ENCODE peak calls at places on chromosomes 3 and 15, in four cellular contexts. B is left ventricle myocardium inferior, E is H7, W is progenitor cell of endocrine pancreas. F is an unnamed sample.

GRCh38 chr15:40155270-40155910 is 5.5 kb upstream of the BUB1B start:
- DNase-seq in E (peak), W (no peak), B (no peak), F (no peak)

GRCh38 chr3:30141178-30141581 is 465.2 kb upstream of the TGFBR2 start:
- DNase-seq in B (no peak), E (no peak), W (no peak), F (no peak)

GRCh38 chr3:124628865-124629264 is 101.4 kb upstream of the UMPS start:
- DNase-seq in E (no peak), W (no peak), B (no peak), F (no peak)

GRCh38 chr3:104316118-104316517 is 1050.6 kb upstream of the ALCAM start:
- DNase-seq in W (no peak), B (no peak), E (no peak), F (no peak)

GRCh38 chr3:52190294-52190841 is 7.6 kb upstream of the ALAS1 start:
- DNase-seq in W (no peak), E (peak), B (peak), F (peak)

GRCh38 chr15:74424901-74425528 is 8.7 kb downstream of the SEMA7A start:
- DNase-seq in B (no peak), E (no peak), W (no peak), F (no peak)

GRCh38 chr3:59313365-59313764 is 263.5 kb upstream of the CFAP20DC start:
- DNase-seq in B (peak), E (peak), W (no peak), F (peak)

GRCh38 chr3:138935864-138936762 is 10.8 kb downstream of the FOXL2 start:
- DNase-seq in W (peak), B (peak), E (peak), F (peak)

GRCh38 chr3:175338775-175339535 is 479.8 kb downstream of the NAALADL2 start:
- DNase-seq in W (no peak), E (no peak), B (no peak), F (peak)

GRCh38 chr15:96893159-96893906 is 562.8 kb downstream of the NR2F2 start:
- DNase-seq in B (no peak), W (no peak), E (peak), F (peak)

GRCh38 chr3:71956716-71957115 is 171.8 kb upstream of the PROK2 start:
- DNase-seq in W (no peak), E (peak), B (no peak), F (no peak)

GRCh38 chr15:65306551-65306950 is 2.1 kb downstream of the RNU5B-1 start:
- DNase-seq in B (no peak), W (no peak), E (no peak), F (no peak)

GRCh38 chr15:53918180-53919079 is 59.8 kb upstream of the UNC13C start:
- DNase-seq in E (peak), B (no peak), W (no peak), F (no peak)

GRCh38 chr15:50744601-50745000 is 20.9 kb downstream of the SPPL2A start:
- DNase-seq in E (no peak), W (no peak), B (no peak), F (no peak)

GRCh38 chr3:171699611-171700010 is 110.7 kb downstream of the PLD1 start:
- DNase-seq in E (no peak), W (no peak), B (no peak), F (no peak)

GRCh38 chr15:74892313-74892712 is 2.5 kb downstream of the MPI start:
- DNase-seq in B (no peak), W (no peak), E (no peak), F (no peak)

GRCh38 chr15:58573270-58573669 is 141.5 kb downstream of the LIPC start:
- DNase-seq in W (no peak), E (no peak), B (no peak), F (no peak)

GRCh38 chr15:77858677-77859490 is 218.6 kb downstream of the TBC1D2B start:
- DNase-seq in B (no peak), W (no peak), E (no peak), F (no peak)

GRCh38 chr3:156580986-156581385 is 26.1 kb upstream of the SSR3 start:
- DNase-seq in E (no peak), B (no peak), W (no peak), F (no peak)

GRCh38 chr3:35932995-35933394 is 293.7 kb downstream of the ARPP21 start:
- DNase-seq in E (no peak), W (no peak), B (no peak), F (peak)

GRCh38 chr3:88307666-88308065 is 157.9 kb downstream of the C3orf38 start:
- DNase-seq in E (peak), B (no peak), W (no peak), F (no peak)

GRCh38 chr3:103048371-103048722 is 613.5 kb downstream of the ZPLD1 start:
- DNase-seq in B (no peak), W (no peak), E (no peak), F (no peak)

GRCh38 chr3:171981271-171981605 is 58.1 kb upstream of the FNDC3B start:
- DNase-seq in W (no peak), B (no peak), E (no peak), F (no peak)

GRCh38 chr15:49200347-49200746 is 30.3 kb downstream of the GALK2 start:
- DNase-seq in W (no peak), E (no peak), B (no peak), F (no peak)

GRCh38 chr3:138180375-138181029 is 5.8 kb upstream of the DBR1 start:
- DNase-seq in B (no peak), W (no peak), E (peak), F (peak)

GRCh38 chr15:39944711-39945110 is 10.8 kb downstream of the EIF2AK4 start:
- DNase-seq in E (no peak), B (no peak), W (no peak), F (no peak)

F was measured in fibroblast of the conjunctiva.